ENCODE peak calls at places on chromosomes 1 and 21, in seven cellular contexts. F, U, O, K, N, G and X are unnamed samples.

GRCh38 chr1:171817511-171818265 is 23.6 kb upstream of the DNM3 start:
- DNase-seq in K (peak; percentile 42), F (no peak), O (peak; percentile 20), G (peak; percentile 73), U (no peak), N (no peak), X (no peak)

GRCh38 chr1:147475488-147475887 is 65.8 kb upstream of the BCL9 start:
- DNase-seq in U (no peak), N (no peak), G (no peak), K (no peak), F (no peak), O (no peak), X (no peak)

GRCh38 chr1:35046730-35047129 is 15.0 kb upstream of the ZMYM6 start:
- DNase-seq in U (no peak), N (no peak), G (no peak), O (no peak), F (no peak), K (no peak), X (no peak)

GRCh38 chr1:21651214-21652042 is 17.7 kb downstream of the RAP1GAP start:
- DNase-seq in O (no peak), G (no peak), F (no peak), N (no peak), U (peak; percentile 33), K (peak; percentile 54), X (no peak)

GRCh38 chr21:30072496-30072895 is 94.1 kb downstream of the CLDN17 start:
- DNase-seq in N (no peak), F (no peak), O (no peak), U (no peak), G (peak; percentile 95), K (peak; percentile 22), X (no peak)

GRCh38 chr1:207312604-207312920 is 8.9 kb upstream of the CD55 start:
- DNase-seq in U (no peak), G (no peak), O (no peak), K (no peak), F (no peak), N (no peak), X (no peak)

GRCh38 chr1:40244138-40244744 is 3.5 kb upstream of the TMCO2 start:
- DNase-seq in N (no peak), O (no peak), F (no peak), U (no peak), K (no peak), G (no peak), X (no peak)

GRCh38 chr1:198128528-198128927 is 28.3 kb upstream of the NEK7 start:
- DNase-seq in U (no peak), F (no peak), N (no peak), K (no peak), O (no peak), G (no peak), X (no peak)

GRCh38 chr1:119635801-119636390 is 12.2 kb downstream of the ZNF697 start:
- DNase-seq in N (no peak), F (no peak), O (no peak), U (no peak), G (no peak), K (no peak), X (no peak)

GRCh38 chr21:39048064-39048463 is 135.2 kb downstream of the PSMG1 start:
- DNase-seq in U (no peak), N (no peak), F (no peak), O (no peak), K (peak; percentile 86), G (peak; percentile 90), X (no peak)

GRCh38 chr1:162144268-162144667 is 74.8 kb downstream of the NOS1AP start:
- DNase-seq in N (no peak), U (no peak), G (no peak), F (no peak), O (no peak), K (no peak), X (no peak)

GRCh38 chr1:246221390-246222240 is 285.5 kb downstream of the SMYD3 start:
- DNase-seq in F (no peak), O (no peak), G (no peak), K (no peak), U (no peak), N (no peak), X (no peak)

GRCh38 chr1:72229893-72230292 is 52.4 kb downstream of the NEGR1 start:
- DNase-seq in K (no peak), F (no peak), N (no peak), O (no peak), G (no peak), U (no peak), X (no peak)

GRCh38 chr1:196858811-196859210 is 29.0 kb upstream of the CFHR4 start:
- DNase-seq in U (no peak), O (no peak), N (no peak), G (no peak), K (no peak), F (no peak), X (no peak)

GRCh38 chr1:162421258-162422194 is 9.6 kb upstream of the SH2D1B start:
- DNase-seq in N (no peak), K (no peak), G (no peak), O (no peak), F (no peak), U (no peak), X (no peak)

GRCh38 chr1:234711400-234711799 is 101.4 kb upstream of the IRF2BP2 start:
- DNase-seq in K (no peak), G (no peak), F (no peak), N (no peak), U (no peak), O (no peak), X (no peak)

GRCh38 chr1:234709473-234710279 is 99.7 kb upstream of the IRF2BP2 start:
- DNase-seq in O (no peak), K (no peak), F (no peak), G (no peak), N (no peak), U (no peak), X (peak; percentile 59)

GRCh38 chr1:234712891-234713305 is 102.9 kb upstream of the IRF2BP2 start:
- DNase-seq in N (no peak), G (no peak), U (no peak), K (no peak), F (no peak), O (no peak), X (no peak)

GRCh38 chr1:234710381-234710780 is 100.4 kb upstream of the IRF2BP2 start:
- DNase-seq in K (no peak), U (no peak), O (no peak), N (no peak), G (no peak), F (no peak), X (peak; percentile 55)

GRCh38 chr1:234710936-234711335 is 101.0 kb upstream of the IRF2BP2 start:
- DNase-seq in K (no peak), F (no peak), O (no peak), N (no peak), G (no peak), U (no peak), X (no peak)
- H3K4me1 ChIP-seq in K (no peaks in the 10 kb centered on the region), F (no peaks in the 10 kb centered on the region), O (peaks cover 2% of the 10 kb centered on the region), N (no peaks in the 10 kb centered on the region), G (no peaks in the 10 kb centered on the region), U (no peaks in the 10 kb centered on the region), X (no peaks in the 10 kb centered on the region)

GRCh38 chr21:36688324-36688723 is 10.6 kb upstream of the SIM2 start:
- DNase-seq in K (no peak), O (no peak), F (no peak), U (no peak), G (no peak), N (no peak), X (no peak)

GRCh38 chr21:36689324-36689723 is 9.6 kb upstream of the SIM2 start:
- DNase-seq in U (no peak), G (no peak), O (no peak), F (no peak), N (no peak), K (no peak), X (no peak)

GRCh38 chr21:36690637-36691538 is 8.0 kb upstream of the SIM2 start:
- DNase-seq in U (no peak), N (no peak), O (no peak), G (no peak), K (no peak), F (no peak), X (no peak)

GRCh38 chr21:36684957-36685714 is 13.8 kb upstream of the SIM2 start:
- DNase-seq in N (no peak), U (no peak), F (no peak), K (no peak), O (no peak), G (no peak), X (no peak)

GRCh38 chr21:36686955-36687354 is 12.0 kb upstream of the SIM2 start:
- DNase-seq in K (no peak), U (no peak), O (no peak), G (no peak), N (no peak), F (no peak), X (no peak)
- H3K27me3 ChIP-seq in K (no peaks in the 10 kb centered on the region), U (peaks cover 15% of the 10 kb centered on the region), O (no peaks in the 10 kb centered on the region), G (peaks cover 66% of the 10 kb centered on the region), N (no peaks in the 10 kb centered on the region), F (peaks cover 20% of the 10 kb centered on the region), X (peaks cover under 1% of the 10 kb centered on the region)

GRCh38 chr1:204196068-204196795 is at the start of gene KISS1:
- DNase-seq in K (no peak), G (no peak), U (no peak), F (no peak), O (no peak), N (no peak), X (no peak)

GRCh38 chr1:204194771-204195170 is 1.5 kb downstream of the KISS1 start:
- DNase-seq in O (no peak), F (no peak), K (no peak), N (peak; percentile 9), U (no peak), G (no peak), X (no peak)

GRCh38 chr1:204192046-204192445 is 4.2 kb downstream of the KISS1 start:
- DNase-seq in N (no peak), O (no peak), U (no peak), G (no peak), F (no peak), K (no peak), X (no peak)

GRCh38 chr1:204192589-204193352 is 3.5 kb downstream of the KISS1 start:
- DNase-seq in O (no peak), F (no peak), N (no peak), U (no peak), G (no peak), K (no peak), X (no peak)

GRCh38 chr1:204194080-204194479 is 2.2 kb downstream of the KISS1 start:
- DNase-seq in K (no peak), N (no peak), G (no peak), O (no peak), U (no peak), F (no peak), X (no peak)
- H3K4me1 ChIP-seq in K (peaks cover 41% of the 10 kb centered on the region), N (peaks cover 3% of the 10 kb centered on the region), G (peaks cover 28% of the 10 kb centered on the region), O (peaks cover 10% of the 10 kb centered on the region), U (peaks cover 4% of the 10 kb centered on the region), F (peaks cover 8% of the 10 kb centered on the region), X (no peaks in the 10 kb centered on the region)

DNA sequence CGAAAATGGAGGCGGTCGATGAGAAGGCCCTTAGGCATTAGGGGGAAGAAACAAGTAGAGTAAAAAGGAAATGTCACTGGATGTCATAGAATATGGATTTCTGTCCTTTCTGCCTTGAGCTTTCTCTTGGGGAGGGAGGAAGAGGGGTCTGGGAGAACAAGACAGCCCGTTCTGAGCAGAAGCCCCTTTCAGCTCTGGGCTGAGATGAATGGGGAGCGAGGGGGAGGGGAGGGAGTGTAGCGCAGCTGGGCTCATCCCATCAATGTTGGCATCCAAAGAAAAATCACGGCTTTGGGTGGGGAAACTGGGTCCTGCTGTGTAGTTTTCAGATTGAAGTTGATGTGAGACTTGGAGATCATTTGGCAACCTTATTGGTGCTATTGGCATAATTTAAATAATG is 35.7 kb downstream of the ABCG1 start:
- DNase-seq in K (no peak), N (no peak), U (no peak), F (no peak), G (no peak), O (no peak), X (no peak)
- H3K27me3 ChIP-seq in K (no peaks in the 10 kb centered on the region), N (no peaks in the 10 kb centered on the region), U (no peaks in the 10 kb centered on the region), F (no peaks in the 10 kb centered on the region), G (no peaks in the 10 kb centered on the region), O (no peaks in the 10 kb centered on the region), X (no peaks in the 10 kb centered on the region)

GRCh38 chr21:45015469-45015860 is 58.9 kb upstream of the ADARB1 start:
- DNase-seq in O (no peak), N (no peak), K (no peak), U (no peak), G (no peak), F (no peak), X (no peak)
- H3K4me1 ChIP-seq in O (peaks cover 2% of the 10 kb centered on the region), N (no peaks in the 10 kb centered on the region), K (peaks cover 31% of the 10 kb centered on the region), U (no peaks in the 10 kb centered on the region), G (peaks cover 35% of the 10 kb centered on the region), F (no peaks in the 10 kb centered on the region), X (peaks cover 48% of the 10 kb centered on the region)